ENCODE peak calls at places on chromosomes 4 and X, in four cellular contexts. N is K562, O is Panc1, K is HepG2. L is an unnamed sample.

GRCh38 chr4:6104541-6105130 is 86.4 kb upstream of the C4orf50 start:
- DNase-seq in N (no peak), O (no peak), K (no peak), L (no peak)

GRCh38 chrX:84046403-84046984 is 141.5 kb downstream of the RPS6KA6 start:
- DNase-seq in N (peak; percentile 4), O (peak; percentile 12), K (peak; percentile 0), L (no peak)

GRCh38 chrX:17824980-17825379 is 36.1 kb downstream of the RAI2 start:
- DNase-seq in N (no peak), O (no peak), K (no peak), L (no peak)

GRCh38 chr4:139523076-139523475 is 32.9 kb downstream of the SETD7 start:
- DNase-seq in N (no peak), O (no peak), K (no peak), L (no peak)

GRCh38 chr4:128516568-128516967 is 229.0 kb upstream of the PGRMC2 start:
- DNase-seq in N (no peak), O (no peak), K (no peak), L (no peak)

GRCh38 chrX:149259241-149259640 is 245.9 kb downstream of the IDS start:
- DNase-seq in N (no peak), O (no peak), K (no peak), L (no peak)

GRCh38 chrX:23598561-23598960 is 68.7 kb upstream of the PRDX4 start:
- DNase-seq in N (no peak), O (no peak), K (no peak), L (no peak)

GRCh38 chr4:148982200-148982599 is 540.0 kb upstream of the NR3C2 start:
- DNase-seq in N (no peak), O (no peak), K (no peak), L (no peak)

GRCh38 chr4:80017125-80017854 is 55.7 kb downstream of the ANTXR2 start:
- DNase-seq in N (no peak), O (no peak), K (no peak), L (no peak)

GRCh38 chr4:138390286-138390685 is 148.1 kb upstream of the SLC7A11 start:
- DNase-seq in N (no peak), O (no peak), K (no peak), L (no peak)

GRCh38 chrX:83934220-83934619 is 73.3 kb downstream of the CYLC1 start:
- DNase-seq in N (no peak), O (no peak), K (no peak), L (no peak)

GRCh38 chrX:152642931-152643525 is 5.3 kb downstream of the GABRQ start:
- DNase-seq in N (no peak), O (no peak), K (no peak), L (no peak)

GRCh38 chr4:20422398-20422797 is 170.7 kb downstream of the SLIT2 start:
- DNase-seq in N (peak; percentile 32), O (peak; percentile 30), K (peak; percentile 25), L (peak; percentile 47)

GRCh38 chr4:39526283-39526682 is 956 bp downstream of the UGDH start:
- DNase-seq in N (no peak), O (no peak), K (no peak), L (no peak)

GRCh38 chr4:173095022-173095421 is 73.6 kb upstream of the GALNT7 start:
- DNase-seq in N (no peak), O (no peak), K (no peak), L (no peak)

GRCh38 chrX:97842468-97843199 is 958.9 kb downstream of the RPA4 start:
- DNase-seq in N (no peak), O (no peak), K (no peak), L (no peak)

GRCh38 chr4:801436-802124 is 24.3 kb downstream of the CPLX1 start:
- DNase-seq in N (no peak), O (no peak), K (no peak), L (no peak)

GRCh38 chr4:807792-808191 is 18.1 kb downstream of the CPLX1 start:
- DNase-seq in N (no peak), O (no peak), K (no peak), L (no peak)

GRCh38 chr4:803884-804283 is 22.0 kb downstream of the CPLX1 start:
- DNase-seq in N (no peak), O (no peak), K (no peak), L (no peak)

GRCh38 chr4:808860-809570 is 16.9 kb downstream of the CPLX1 start:
- DNase-seq in N (no peak), O (no peak), K (no peak), L (no peak)

GRCh38 chr4:804804-805203 is 21.1 kb downstream of the CPLX1 start:
- DNase-seq in N (no peak), O (no peak), K (no peak), L (no peak)
- TF ChIP-seq TCF7L2 in N (no peak), O (no peak), K (no peak), L (no peak)

GRCh38 chr4:56953680-56954520 is 23.5 kb downstream of the NOA1 start:
- DNase-seq in N (no peak), O (no peak), K (no peak), L (no peak)
- TF ChIP-seq TCF7L2 in N (no peak), O (no peak), K (no peak), L (no peak)

DNA sequence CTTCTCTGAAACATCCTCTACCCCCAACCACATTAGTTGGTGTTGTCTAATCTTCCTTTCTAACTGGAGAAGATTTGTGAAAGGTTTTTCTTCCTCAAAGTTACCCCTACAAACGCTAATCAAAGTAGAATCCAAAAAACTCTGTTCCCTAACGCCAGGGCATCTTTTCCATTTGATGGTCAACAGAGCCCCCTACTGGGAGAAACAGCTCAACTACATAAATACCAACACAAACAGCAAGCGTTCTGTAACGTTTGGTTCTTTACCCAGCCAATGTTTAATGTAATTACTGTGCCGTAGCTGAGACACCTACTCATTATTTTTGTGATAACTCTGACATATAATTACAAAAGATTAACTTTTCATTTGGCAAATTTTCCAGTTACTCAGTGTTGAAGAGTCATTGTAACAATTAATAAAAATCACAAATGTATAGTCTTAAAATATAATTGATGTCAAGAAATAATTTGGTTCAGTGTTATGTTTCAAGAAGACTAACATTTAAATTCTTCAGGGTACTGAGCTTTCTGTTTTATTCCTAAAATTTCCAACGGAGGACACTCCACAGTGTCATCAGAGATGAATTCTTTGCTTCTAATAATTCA is 94.9 kb upstream of the TBC1D9 start:
- DNase-seq in N (peak; percentile 65), O (peak; percentile 41), K (peak; percentile 53), L (peak; percentile 65)
- TF ChIP-seq TCF7L2 in N (no peak), O (no peak), K (no peak), L (no peak)

GRCh38 chr4:109254845-109255244 is 47.6 kb downstream of the COL25A1 start:
- DNase-seq in N (no peak), O (no peak), K (no peak), L (no peak)

GRCh38 chr4:109251396-109251795 is 51.1 kb downstream of the COL25A1 start:
- DNase-seq in N (no peak), O (no peak), K (peak; percentile 3), L (no peak)

DNA sequence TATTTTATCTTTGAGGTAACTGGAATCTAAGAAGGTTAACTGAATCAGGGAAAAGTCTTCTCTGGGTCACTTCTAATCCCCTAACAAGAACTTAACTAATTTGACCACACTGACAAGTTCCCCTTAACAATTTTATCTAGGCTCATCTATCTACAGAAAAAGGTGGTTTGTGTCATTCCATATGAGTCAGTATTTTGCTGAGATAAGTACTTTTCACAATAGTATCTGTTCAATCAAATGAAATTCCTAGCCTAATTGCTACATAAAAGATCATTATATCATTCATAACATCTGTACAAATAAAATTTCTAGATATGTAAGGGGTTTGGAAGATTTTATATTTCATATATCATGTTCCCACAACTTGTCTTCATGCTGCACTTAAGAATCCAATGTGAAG is 45.6 kb downstream of the COL25A1 start:
- DNase-seq in N (no peak), O (no peak), K (no peak), L (no peak)
- TF ChIP-seq TCF7L2 in N (no peak), O (no peak), K (no peak), L (no peak)